ENCODE peak calls at places on chromosomes 7 and 10, in six cellular contexts. I is effector memory CD8-positive, alpha-beta T cell; L is iris pigment epithelial cell; S is SW 1271; B is H54; G is cardiac fibroblast. R is an unnamed sample.

GRCh38 chr10:11209810-11210141 is 192.1 kb downstream of the CELF2 start:
- DNase-seq in I (no peak), L (no peak), S (no peak), B (no peak), G (no peak), R (no peak)

GRCh38 chr10:100734295-100735086 is 10.9 kb upstream of the PAX2 start:
- DNase-seq in I (no peak), L (no peak), S (no peak), B (no peak), G (no peak), R (no peak)

GRCh38 chr10:99656199-99657064 is 2.9 kb upstream of the ENTPD7 start:
- DNase-seq in I (no peak), L (peak; percentile 26), S (no peak), B (no peak), G (peak; percentile 2), R (no peak)

GRCh38 chr7:33952824-33953223 is 47.5 kb downstream of the BMPER start:
- DNase-seq in I (no peak), L (no peak), S (no peak), B (no peak), G (no peak), R (peak; percentile 87)

GRCh38 chr7:27364344-27364758 is 121.7 kb downstream of the EVX1 start:
- DNase-seq in I (no peak), L (peak; percentile 78), S (no peak), B (no peak), G (peak; percentile 95), R (peak; percentile 71)

GRCh38 chr7:137967143-137968018 is 34.5 kb downstream of the CREB3L2 start:
- DNase-seq in I (no peak), L (peak; percentile 83), S (peak; percentile 80), B (peak; percentile 34), G (peak; percentile 58), R (peak; percentile 85)

GRCh38 chr7:31497501-31497900 is 16.4 kb upstream of the ITPRID1 start:
- DNase-seq in I (no peak), L (no peak), S (no peak), B (no peak), G (no peak), R (no peak)

GRCh38 chr7:30351274-30351673 is 66.9 kb downstream of the ZNRF2 start:
- DNase-seq in I (no peak), L (no peak), S (no peak), B (no peak), G (no peak), R (no peak)

GRCh38 chr10:102782698-102783540 is 39.2 kb downstream of the WBP1L start:
- DNase-seq in I (no peak), L (peak; percentile 97), S (no peak), B (no peak), G (peak; percentile 94), R (peak; percentile 78)

GRCh38 chr7:120992272-120993010 is 3.9 kb downstream of the CPED1 start:
- DNase-seq in I (no peak), L (no peak), S (no peak), B (no peak), G (no peak), R (no peak)

GRCh38 chr10:24331457-24331856 is 122.5 kb downstream of the KIAA1217 start:
- DNase-seq in I (no peak), L (peak; percentile 94), S (no peak), B (no peak), G (peak; percentile 90), R (peak; percentile 63)

GRCh38 chr10:119896937-119897336 is 4.4 kb downstream of the SEC23IP start:
- DNase-seq in I (no peak), L (no peak), S (no peak), B (no peak), G (peak; percentile 65), R (peak; percentile 51)

GRCh38 chr7:17963281-17963680 is 23.0 kb upstream of the SNX13 start:
- DNase-seq in I (no peak), L (peak; percentile 40), S (no peak), B (no peak), G (peak; percentile 41), R (peak; percentile 62)

R was measured in EH.